ENCODE peak calls at places on chromosomes 2 and 18, in seven cellular contexts. V is A549, T is A673, P is right lobe of liver, E is suprapubic skin, G is lung, J is ovary. Y is an unnamed sample.

GRCh38 chr2:201228271-201228911 is 31.9 kb upstream of the CASP8 start:
- DNase-seq in V (no peak), T (no peak), P (no peak), E (no peak), G (no peak), J (no peak), Y (no peak)

GRCh38 chr2:190849774-190850173 is 30.8 kb upstream of the GLS start:
- DNase-seq in V (no peak), T (no peak), P (no peak), E (no peak), G (no peak), J (no peak), Y (peak; percentile 27)

GRCh38 chr2:150526006-150526405 is 38.5 kb upstream of the RND3 start:
- DNase-seq in V (no peak), T (no peak), P (no peak), E (no peak), G (no peak), J (no peak), Y (no peak)

GRCh38 chr2:236604971-236605734 is 35.5 kb downstream of the ACKR3 start:
- DNase-seq in V (no peak), T (no peak), P (no peak), E (no peak), G (no peak), J (no peak), Y (no peak)

GRCh38 chr18:47756364-47757016 is 174.0 kb downstream of the SMAD2 start:
- DNase-seq in V (peak; percentile 31), T (peak; percentile 64), P (peak; percentile 67), E (no peak), G (peak; percentile 67), J (no peak), Y (peak; percentile 42)

GRCh38 chr18:32930695-32931301 is 158.0 kb upstream of the KLHL14 start:
- DNase-seq in V (peak; percentile 6), T (peak; percentile 71), P (no peak), E (no peak), G (no peak), J (no peak), Y (no peak)

GRCh38 chr2:111139637-111140317 is 19.1 kb downstream of the BCL2L11 start:
- DNase-seq in V (no peak), T (no peak), P (no peak), E (no peak), G (no peak), J (no peak), Y (no peak)

GRCh38 chr2:68744517-68744916 is 9.9 kb downstream of the ARHGAP25 start:
- DNase-seq in V (no peak), T (no peak), P (no peak), E (no peak), G (no peak), J (no peak), Y (no peak)

GRCh38 chr2:133568172-133568571 is at the start of gene NCKAP5:
- DNase-seq in V (peak; percentile 38), T (peak; percentile 82), P (peak; percentile 62), E (no peak), G (no peak), J (no peak), Y (no peak)

GRCh38 chr2:200878289-200878688 is 10.6 kb downstream of the PPIL3 start:
- DNase-seq in V (no peak), T (no peak), P (no peak), E (no peak), G (no peak), J (no peak), Y (no peak)

GRCh38 chr18:79601234-79601633 is 78.4 kb upstream of the CTDP1 start:
- DNase-seq in V (no peak), T (no peak), P (peak; percentile 9), E (no peak), G (no peak), J (no peak), Y (no peak)

GRCh38 chr2:51673628-51674027 is 641.7 kb upstream of the NRXN1 start:
- DNase-seq in V (no peak), T (no peak), P (no peak), E (no peak), G (no peak), J (no peak), Y (no peak)

GRCh38 chr2:64987963-64988419 is 1.2 kb upstream of the SLC1A4 start:
- DNase-seq in V (no peak), T (peak; percentile 90), P (no peak), E (no peak), G (no peak), J (no peak), Y (no peak)

GRCh38 chr18:9569178-9569577 is 45.2 kb downstream of the PPP4R1 start:
- DNase-seq in V (no peak), T (no peak), P (no peak), E (no peak), G (no peak), J (no peak), Y (no peak)

GRCh38 chr2:24814498-24814897 is 21.3 kb downstream of the CENPO start:
- DNase-seq in V (no peak), T (no peak), P (no peak), E (no peak), G (no peak), J (no peak), Y (no peak)

GRCh38 chr18:79427368-79428225 is 31.9 kb downstream of the NFATC1 start:
- DNase-seq in V (no peak), T (no peak), P (no peak), E (no peak), G (no peak), J (no peak), Y (no peak)

GRCh38 chr2:239644016-239644415 is 243.2 kb upstream of the HDAC4 start:
- DNase-seq in V (no peak), T (peak; percentile 48), P (no peak), E (no peak), G (no peak), J (no peak), Y (no peak)

GRCh38 chr2:156437876-156438410 is 1.8 kb downstream of the GPD2 start:
- DNase-seq in V (no peak), T (no peak), P (no peak), E (no peak), G (no peak), J (no peak), Y (no peak)

GRCh38 chr2:98560256-98560771 is 48.0 kb downstream of the COA5 start:
- DNase-seq in V (no peak), T (peak; percentile 18), P (no peak), E (no peak), G (no peak), J (peak; percentile 46), Y (peak; percentile 52)

GRCh38 chr2:232367591-232368233 is 10.8 kb upstream of the ALPP start:
- DNase-seq in V (no peak), T (no peak), P (no peak), E (no peak), G (no peak), J (no peak), Y (no peak)

GRCh38 chr2:216163518-216163917 is 54.4 kb downstream of the XRCC5 start:
- DNase-seq in V (no peak), T (no peak), P (no peak), E (no peak), G (no peak), J (no peak), Y (no peak)

GRCh38 chr2:40420478-40420877 is 31.4 kb downstream of the SLC8A1 start:
- DNase-seq in V (no peak), T (no peak), P (no peak), E (no peak), G (no peak), J (no peak), Y (no peak)

GRCh38 chr2:10369269-10370255 is 66.9 kb downstream of the HPCAL1 start:
- DNase-seq in V (no peak), T (no peak), P (no peak), E (no peak), G (peak; percentile 88), J (no peak), Y (no peak)

GRCh38 chr2:60466161-60466702 is 87.2 kb downstream of the BCL11A start:
- DNase-seq in V (no peak), T (no peak), P (no peak), E (no peak), G (no peak), J (no peak), Y (no peak)

GRCh38 chr2:237627463-237628321 is at the start of gene LRRFIP1:
- DNase-seq in V (no peak), T (peak; percentile 37), P (no peak), E (no peak), G (no peak), J (peak; percentile 44), Y (peak; percentile 57)

GRCh38 chr18:3547891-3548615 is 98.1 kb downstream of the TGIF1 start:
- DNase-seq in V (no peak), T (no peak), P (no peak), E (no peak), G (no peak), J (no peak), Y (no peak)
- H3K4me1 ChIP-seq in V (peaks cover 5% of the 10 kb centered on the region), T (peaks cover 17% of the 10 kb centered on the region), P (no peaks in the 10 kb centered on the region), E (no peaks in the 10 kb centered on the region), G (no peaks in the 10 kb centered on the region), J (no peaks in the 10 kb centered on the region), Y (no peaks in the 10 kb centered on the region)

DNA sequence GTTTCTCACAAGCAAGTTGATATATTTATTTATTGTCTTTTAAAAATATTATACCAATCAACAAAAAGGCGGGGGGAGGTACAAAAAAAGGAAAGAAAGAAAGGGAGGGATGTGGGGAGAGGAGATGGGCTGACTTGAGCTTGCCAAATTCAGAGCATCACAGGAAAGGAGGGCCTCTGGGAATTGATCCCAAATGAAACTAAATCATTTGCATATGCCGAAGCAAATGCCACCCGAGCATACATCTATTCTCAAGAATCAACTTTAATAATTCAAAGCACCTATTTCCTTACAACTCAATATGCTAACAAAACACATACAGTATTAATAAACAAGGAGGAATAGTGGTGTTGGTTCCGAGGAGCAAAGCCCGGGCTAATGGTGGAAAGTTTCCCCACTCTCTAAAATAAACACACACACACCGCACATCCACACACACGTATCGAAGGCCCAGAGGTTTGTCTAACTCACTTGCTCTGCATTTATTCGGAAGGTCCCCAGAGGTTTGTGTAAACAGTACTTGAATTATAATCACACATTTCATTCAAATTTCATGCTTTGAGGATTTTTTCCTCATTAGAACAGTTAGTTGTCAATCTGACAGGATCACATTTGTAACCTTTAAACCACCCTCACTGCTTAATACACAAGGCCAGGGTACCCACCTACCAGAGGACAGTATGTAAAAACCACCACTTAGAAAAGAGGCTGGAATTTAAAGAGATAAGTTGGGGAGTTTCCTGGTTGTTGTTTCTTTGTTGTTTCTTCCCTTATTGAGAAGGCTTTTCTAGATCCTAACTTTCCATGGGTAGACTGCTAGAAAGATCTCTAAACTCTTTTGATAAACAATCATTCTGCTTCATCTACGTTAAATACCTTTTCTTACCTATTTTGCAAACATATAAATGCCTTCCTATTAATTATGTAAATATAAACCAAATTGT is 264.7 kb downstream of the TCF4 start:
- DNase-seq in V (no peak), T (peak; percentile 83), P (no peak), E (no peak), G (no peak), J (peak; percentile 18), Y (no peak)
- H3K4me3 ChIP-seq in V (no peak overlapping the region), T (peak overlapping the region; percentile 60), P (no peak overlapping the region), E (peak overlapping the region; percentile 55), G (no peak overlapping the region), J (peak overlapping the region; percentile 54), Y (peak overlapping the region; percentile 76)

GRCh38 chr2:212773808-212774339 is 235.3 kb upstream of the ERBB4 start:
- DNase-seq in V (no peak), T (no peak), P (no peak), E (no peak), G (no peak), J (no peak), Y (no peak)

GRCh38 chr2:212777020-212777491 is 238.5 kb upstream of the ERBB4 start:
- DNase-seq in V (peak; percentile 0), T (peak; percentile 78), P (no peak), E (no peak), G (no peak), J (no peak), Y (no peak)
- TF ChIP-seq CTCF in V (peak; percentile 61), T (peak; percentile 75), P (peak; percentile 59), E (peak; percentile 34), G (peak; percentile 20), J (peak; percentile 35), Y (peak; percentile 75)

GRCh38 chr2:144704696-144705095 is 184.8 kb upstream of the ZEB2 start:
- DNase-seq in V (no peak), T (no peak), P (no peak), E (no peak), G (no peak), J (no peak), Y (no peak)
- H3K4me1 ChIP-seq in V (peaks cover 27% of the 10 kb centered on the region), T (peaks cover 6% of the 10 kb centered on the region), P (no peaks in the 10 kb centered on the region), E (peaks cover 4% of the 10 kb centered on the region), G (no peaks in the 10 kb centered on the region), J (peaks cover 2% of the 10 kb centered on the region), Y (no peaks in the 10 kb centered on the region)